ENCODE peak calls at places on chromosomes 12 and 14, in eight cellular contexts. Q is keratinocyte, V is HCT116, I is PC-3, X is mammary epithelial cell, A is neural progenitor cell, J is fibroblast of lung, P is GM23338. K is an unnamed sample.

GRCh38 chr12:52217223-52217622 is 15.8 kb upstream of the KRT7 start:
- DNase-seq in V (peak), I (peak), A (no peak), P (peak), X (peak), J (no peak), Q (no peak), K (no peak)

GRCh38 chr12:83451189-83451588 is 764.5 kb downstream of the TMTC2 start:
- DNase-seq in I (no peak), P (no peak), A (no peak), X (no peak), J (no peak), Q (no peak), V (no peak), K (no peak)

GRCh38 chr12:100234591-100235304 is 32.1 kb downstream of the DEPDC4 start:
- DNase-seq in X (no peak), P (peak), A (peak), V (peak), J (peak), I (peak), Q (no peak), K (no peak)

GRCh38 chr12:123264642-123265041 is 7.0 kb downstream of the CDK2AP1 start:
- DNase-seq in J (no peak), I (no peak), Q (no peak), A (peak), P (peak), X (no peak), V (no peak), K (peak)

GRCh38 chr12:123965382-123965781 is 7.2 kb downstream of the CCDC92 start:
- DNase-seq in Q (no peak), P (no peak), X (no peak), I (no peak), A (no peak), J (no peak), V (no peak), K (no peak)

GRCh38 chr12:97556201-97556824 is 93.7 kb downstream of the RMST start:
- DNase-seq in X (peak), P (peak), V (no peak), J (peak), Q (no peak), I (peak), A (peak), K (no peak)

GRCh38 chr14:74616507-74616906 is 4.5 kb upstream of the LTBP2 start:
- DNase-seq in J (peak), P (no peak), A (no peak), I (peak), V (peak), Q (peak), X (peak), K (no peak)

GRCh38 chr14:54209501-54210231 is 187.1 kb upstream of the CDKN3 start:
- DNase-seq in J (peak), X (peak), Q (no peak), V (no peak), I (peak), P (no peak), A (no peak), K (no peak)

GRCh38 chr12:49942921-49943662 is 7.4 kb upstream of the AQP2 start:
- DNase-seq in A (no peak), V (no peak), X (no peak), Q (no peak), P (no peak), I (peak), J (no peak), K (no peak)

GRCh38 chr12:2982361-2982760 is 23.2 kb downstream of the TEAD4 start:
- DNase-seq in P (no peak), X (no peak), A (no peak), V (no peak), J (no peak), I (no peak), Q (no peak), K (no peak)

GRCh38 chr14:60642270-60642789 is 6.9 kb downstream of the SIX1 start:
- DNase-seq in J (peak), I (no peak), P (peak), X (no peak), Q (no peak), V (no peak), A (peak), K (no peak)

GRCh38 chr14:57865066-57865449 is 834 bp downstream of the SLC35F4 start:
- DNase-seq in J (no peak), X (no peak), A (no peak), P (no peak), V (no peak), I (no peak), Q (no peak), K (no peak)

GRCh38 chr14:57865450-57866198 is at the start of gene SLC35F4:
- DNase-seq in V (no peak), A (peak), J (no peak), I (no peak), P (peak), Q (no peak), X (peak), K (peak)

GRCh38 chr14:57863471-57863870 is 2.4 kb downstream of the SLC35F4 start:
- DNase-seq in Q (no peak), X (no peak), P (no peak), V (no peak), J (no peak), A (no peak), I (no peak), K (no peak)

GRCh38 chr14:57869530-57870088 is 3.7 kb upstream of the SLC35F4 start:
- DNase-seq in A (no peak), X (no peak), I (no peak), P (peak), V (no peak), Q (no peak), J (no peak), K (no peak)

DNA sequence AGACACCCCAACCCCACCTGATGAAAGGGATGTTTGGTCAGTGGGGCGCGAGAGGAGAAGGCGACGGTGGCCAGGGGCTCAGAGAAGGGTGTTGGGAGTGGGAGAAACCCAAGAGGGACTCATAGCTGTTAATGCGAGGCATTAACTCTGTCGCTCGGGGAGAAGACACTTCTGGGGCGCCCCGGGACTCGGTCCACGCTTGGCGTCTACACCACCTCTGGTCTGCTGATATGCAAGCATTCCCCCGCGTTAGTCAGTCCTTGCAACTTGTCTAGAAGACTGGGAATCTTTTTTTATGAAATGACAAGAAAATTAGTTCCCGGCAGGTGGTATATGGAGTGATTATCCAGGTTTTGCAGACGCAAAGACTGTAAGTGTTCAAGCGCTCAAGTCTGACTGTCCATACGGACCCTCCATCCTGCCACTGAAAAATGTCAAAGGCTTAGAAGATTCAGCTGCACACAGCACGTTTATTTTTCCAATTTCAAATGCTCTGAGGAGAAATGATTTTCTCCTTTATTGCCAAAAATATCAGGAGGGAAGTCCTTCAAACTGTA is 385 bp upstream of the SLC35F4 start:
- DNase-seq in I (no peak), X (no peak), V (no peak), P (peak), J (no peak), Q (no peak), A (peak), K (no peak)
- TF ChIP-seq EZH2 in I (no peak), X (peak), V (no peak), P (no peak), J (no peak), Q (peak), A (peak), K (no peak)

DNA sequence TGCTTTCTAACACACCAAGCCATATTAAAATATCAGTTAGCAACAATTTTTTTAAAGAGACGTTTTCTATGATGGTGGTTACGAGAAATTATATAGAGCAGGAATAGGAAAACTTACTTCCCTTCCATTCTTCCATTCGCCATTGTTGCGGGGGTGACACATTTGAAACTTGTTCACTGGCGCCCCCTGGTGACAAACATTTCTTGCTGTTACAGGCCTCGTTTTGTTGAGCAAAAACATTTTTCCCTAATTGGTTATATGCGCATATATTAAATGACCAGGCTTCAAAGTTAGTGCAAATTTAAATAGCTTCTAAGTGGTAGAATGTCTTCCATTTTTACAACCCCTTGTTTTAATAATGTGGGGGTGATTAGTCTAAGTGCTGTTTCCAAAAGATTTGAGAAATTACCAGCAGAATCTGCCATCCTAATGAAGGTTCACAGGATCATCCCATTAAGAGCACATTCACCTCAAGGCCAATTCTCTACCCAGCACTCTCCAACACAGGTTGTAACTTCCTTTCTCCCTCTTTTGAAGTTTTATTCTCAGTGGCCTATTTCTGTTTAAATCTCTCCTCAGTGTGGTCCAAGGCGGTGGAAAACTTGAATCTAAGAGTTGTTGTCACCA is 1124.7 kb downstream of the FLRT2 start:
- DNase-seq in J (peak), V (peak), Q (no peak), P (peak), I (peak), A (peak), X (peak), K (peak)
- TF ChIP-seq CTCF in J (peak), V (peak), Q (peak), P (peak), I (peak), A (peak), X (peak), K (peak)

DNA sequence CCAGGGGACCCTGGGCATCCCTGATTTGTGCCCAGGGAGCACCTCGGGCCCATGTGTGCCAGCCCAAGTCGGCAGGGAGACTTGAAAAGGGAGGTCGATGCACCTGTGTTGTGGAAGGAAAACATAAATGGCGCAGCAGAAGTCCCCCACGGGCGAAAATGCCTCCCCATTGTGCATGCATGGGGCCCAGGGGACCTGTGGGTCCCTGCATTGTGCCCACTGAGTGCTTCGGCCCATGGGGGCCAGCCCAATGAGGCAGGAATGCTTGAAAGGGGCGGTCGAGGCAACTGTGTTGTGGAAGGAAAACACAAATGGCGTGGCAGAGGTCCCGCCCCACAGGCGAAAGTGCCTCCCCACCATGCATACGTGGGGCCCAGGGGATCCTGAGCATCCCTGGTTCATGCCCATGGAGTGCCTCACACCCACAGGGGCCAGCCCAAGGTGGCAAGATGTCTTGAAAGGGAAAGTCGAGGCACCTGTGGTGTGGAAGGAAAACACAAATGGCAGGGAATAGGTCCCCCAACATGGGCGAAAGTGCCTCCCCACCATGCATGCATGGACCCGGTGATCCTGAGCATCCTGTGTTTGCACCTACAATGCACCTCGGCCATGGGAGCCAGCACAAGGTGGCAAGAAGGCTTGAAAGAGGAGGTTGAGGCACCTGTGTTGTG is 368.0 kb downstream of the ALG10 start:
- DNase-seq in Q (no peak), X (no peak), V (no peak), P (no peak), J (no peak), I (no peak), A (no peak), K (no peak)
- H3K4me2 ChIP-seq in Q (no peak), X (no peak), V (no peak), P (no peak), J (no peak), I (no peak), A (no peak), K (no peak)

GRCh38 chr12:59596232-59597143 is 659 bp downstream of the SLC16A7 start:
- DNase-seq in A (peak), J (peak), V (peak), P (peak), X (peak), I (peak), Q (no peak), K (peak)
- TF ChIP-seq EZH2 in A (no peak), J (no peak), V (no peak), P (no peak), X (no peak), I (no peak), Q (no peak), K (no peak)

GRCh38 chr14:23052671-23053070 is 4.6 kb downstream of the CDH24 start:
- DNase-seq in A (no peak), Q (no peak), I (no peak), J (no peak), X (no peak), P (no peak), V (no peak), K (no peak)

GRCh38 chr14:23053426-23053825 is 3.9 kb downstream of the CDH24 start:
- DNase-seq in P (no peak), V (no peak), J (no peak), I (no peak), A (no peak), X (no peak), Q (no peak), K (no peak)

GRCh38 chr14:23055621-23056256 is 1.6 kb downstream of the CDH24 start:
- DNase-seq in J (peak), A (no peak), X (no peak), P (no peak), V (no peak), Q (no peak), I (no peak), K (no peak)

GRCh38 chr14:23055147-23055550 is 2.2 kb downstream of the CDH24 start:
- DNase-seq in I (no peak), V (no peak), Q (no peak), A (no peak), X (no peak), P (no peak), J (no peak), K (no peak)

DNA sequence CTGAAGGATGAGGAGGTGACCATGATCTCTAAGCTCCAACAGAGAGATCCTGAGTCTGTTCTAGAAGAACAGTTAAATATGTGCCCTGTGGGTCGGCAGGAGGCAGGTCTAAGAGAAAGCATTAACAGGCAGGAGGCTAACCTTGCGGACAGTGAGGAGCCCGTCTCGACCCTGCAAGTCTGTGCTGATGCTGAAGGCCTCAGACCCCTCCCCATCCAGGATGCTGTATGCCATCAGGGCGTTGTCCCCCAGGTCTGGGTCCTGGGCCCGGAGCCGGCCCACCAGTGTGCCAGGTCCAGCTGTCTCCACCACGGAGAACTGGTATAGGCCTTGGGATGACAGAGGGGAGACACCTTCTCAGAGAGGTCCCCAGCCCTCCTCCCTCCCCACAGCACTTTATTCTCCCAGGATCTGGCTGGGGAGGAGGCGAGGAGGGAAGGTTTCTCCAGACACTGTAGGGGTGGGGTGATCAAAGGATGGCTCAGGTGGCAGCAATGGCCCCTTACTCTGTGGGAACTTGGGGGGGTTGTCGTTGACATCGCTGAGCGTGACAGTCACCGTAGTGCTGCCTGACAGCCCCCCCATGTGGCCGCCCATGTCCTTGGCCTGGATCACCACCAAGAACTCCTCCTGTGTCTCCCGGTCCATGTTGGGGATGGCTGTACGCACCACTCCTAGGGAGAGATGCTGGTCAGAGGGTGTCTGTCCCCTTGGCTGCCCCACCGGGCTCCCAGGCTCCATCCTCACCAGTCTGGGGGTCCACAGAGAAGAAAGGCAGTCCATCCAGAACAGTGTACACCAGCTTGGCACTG is 3.1 kb downstream of the CDH24 start:
- DNase-seq in P (peak), I (no peak), X (no peak), V (no peak), Q (no peak), J (no peak), A (peak), K (peak)
- TF ChIP-seq CTCF in P (peak), I (peak), X (no peak), V (peak), Q (no peak), J (peak), A (peak), K (peak)

GRCh38 chr14:76698631-76699030 is 62.6 kb upstream of the VASH1 start:
- DNase-seq in I (no peak), A (no peak), Q (no peak), J (no peak), P (no peak), X (no peak), V (no peak), K (no peak)

GRCh38 chr14:76696791-76697190 is 64.5 kb upstream of the VASH1 start:
- DNase-seq in A (no peak), V (no peak), I (peak), Q (no peak), X (peak), J (no peak), P (no peak), K (no peak)

GRCh38 chr14:76696361-76696760 is 64.9 kb upstream of the VASH1 start:
- DNase-seq in I (no peak), X (peak), Q (no peak), V (no peak), J (no peak), P (no peak), A (no peak), K (no peak)

GRCh38 chr14:76698191-76698590 is 63.1 kb upstream of the VASH1 start:
- DNase-seq in V (no peak), Q (no peak), A (no peak), J (no peak), P (no peak), X (no peak), I (no peak), K (no peak)

GRCh38 chr14:76697246-76697645 is 64.0 kb upstream of the VASH1 start:
- DNase-seq in X (no peak), I (no peak), V (no peak), J (no peak), P (no peak), A (no peak), Q (no peak), K (no peak)
- H3K4me2 ChIP-seq in X (no peak), I (no peak), V (no peak), J (no peak), P (no peak), A (no peak), Q (no peak), K (no peak)

DNA sequence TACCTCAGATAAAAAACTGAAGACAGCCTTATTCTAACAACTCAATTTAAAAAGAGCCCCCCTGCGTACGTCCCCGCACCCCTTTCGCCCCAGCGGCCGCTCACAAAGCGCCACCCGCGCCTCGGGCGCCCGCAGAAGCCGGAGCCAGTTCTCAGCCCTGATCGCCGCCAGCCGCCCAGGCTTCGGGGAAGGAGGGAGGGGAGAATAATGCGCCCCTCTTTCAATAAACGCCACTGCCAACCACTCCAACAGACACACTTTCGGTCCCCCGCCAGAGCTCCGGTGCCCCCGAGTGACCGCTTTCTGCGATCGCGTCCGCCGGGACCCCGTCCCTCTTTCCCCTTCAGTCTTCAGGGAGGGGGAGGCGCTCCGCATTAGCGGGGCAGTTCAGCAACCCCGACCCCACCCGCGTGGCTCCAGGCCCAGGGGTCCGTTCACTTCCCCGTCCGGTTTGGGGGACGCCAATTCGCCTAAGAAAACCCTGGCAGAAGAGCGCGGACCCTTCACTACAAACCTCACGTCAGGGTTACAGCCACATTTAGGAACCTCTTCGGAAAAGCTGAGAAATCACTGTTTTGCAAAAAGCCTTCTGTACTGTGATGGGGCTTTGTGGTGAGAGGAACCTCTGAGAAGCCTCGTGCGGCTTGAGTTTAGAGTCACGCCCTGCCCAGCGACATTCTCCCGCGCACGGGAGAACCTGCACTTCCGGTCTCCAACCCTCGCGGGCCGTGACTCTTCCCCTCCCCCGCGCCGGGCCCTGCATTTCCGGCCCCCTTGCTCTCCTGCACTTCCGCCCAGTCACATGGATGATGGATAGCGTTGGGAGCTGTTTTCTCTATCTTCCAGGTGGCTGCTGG is 18.7 kb downstream of the FOXG1 start:
- DNase-seq in V (no peak), Q (no peak), J (no peak), A (peak), P (peak), I (no peak), X (no peak), K (no peak)
- TF ChIP-seq EZH2 in V (no peak), Q (peak), J (peak), A (peak), P (peak), I (no peak), X (peak), K (no peak)

GRCh38 chr14:64963611-64964010 is 8.5 kb downstream of the RAB15 start:
- DNase-seq in Q (no peak), V (no peak), X (no peak), A (no peak), I (no peak), P (no peak), J (no peak), K (no peak)
- TF ChIP-seq CTCF in Q (no peak), V (no peak), X (no peak), A (no peak), I (no peak), P (peak), J (no peak), K (peak)

K was measured in DND-41.